ENCODE peak calls at places on chromosomes 5 and 9, in five cellular contexts. Y is MCF 10A, V is ureter, D is HTR-8/SVneo, I is gastrocnemius medialis. G is an unnamed sample.

GRCh38 chr5:99590806-99591205 is 662.0 kb upstream of the CHD1 start:
- DNase-seq in Y (no peak), V (no peak), D (no peak), I (no peak), G (no peak)

GRCh38 chr5:156534906-156535305 is 207.9 kb downstream of the SGCD start:
- DNase-seq in Y (no peak), V (no peak), D (no peak), I (no peak), G (no peak)

GRCh38 chr5:98275980-98276379 is 497.5 kb upstream of the RGMB start:
- DNase-seq in Y (no peak), V (no peak), D (no peak), I (no peak), G (no peak)

GRCh38 chr5:172582940-172583339 is 58.1 kb upstream of the NEURL1B start:
- DNase-seq in Y (no peak), V (no peak), D (no peak), I (no peak), G (no peak)

GRCh38 chr9:93654351-93654961 is 78.1 kb downstream of the PHF2 start:
- DNase-seq in Y (no peak), V (no peak), D (no peak), I (no peak), G (no peak)

GRCh38 chr9:94805585-94805984 is 79.1 kb downstream of the AOPEP start:
- DNase-seq in Y (peak; percentile 93), V (peak; percentile 72), D (peak; percentile 29), I (no peak), G (no peak)

GRCh38 chr5:122313001-122313402 is 965 bp downstream of the SNCAIP start:
- DNase-seq in Y (peak; percentile 45), V (no peak), D (no peak), I (no peak), G (no peak)

GRCh38 chr5:143624465-143624864 is 187.5 kb upstream of the HMHB1 start:
- DNase-seq in Y (no peak), V (no peak), D (no peak), I (no peak), G (peak; percentile 66)

GRCh38 chr9:29945012-29945411 is 2371.7 kb upstream of the C9orf72 start:
- DNase-seq in Y (peak; percentile 19), V (no peak), D (no peak), I (no peak), G (no peak)

GRCh38 chr9:129481824-129482511 is 138.9 kb downstream of the C9orf50 start:
- DNase-seq in Y (peak; percentile 38), V (peak; percentile 51), D (peak; percentile 15), I (no peak), G (no peak)

GRCh38 chr9:80874276-80874675 is 815.1 kb downstream of the TLE1 start:
- DNase-seq in Y (peak; percentile 4), V (no peak), D (peak; percentile 4), I (no peak), G (no peak)

GRCh38 chr9:107749787-107750444 is 260.3 kb upstream of the KLF4 start:
- DNase-seq in Y (peak; percentile 98), V (peak; percentile 90), D (peak; percentile 83), I (peak; percentile 90), G (no peak)

GRCh38 chr5:140324834-140325195 is 21.6 kb downstream of the HBEGF start:
- DNase-seq in Y (no peak), V (no peak), D (no peak), I (no peak), G (peak; percentile 78)

GRCh38 chr5:74499236-74499635 is 141.3 kb downstream of the ENC1 start:
- DNase-seq in Y (no peak), V (no peak), D (no peak), I (no peak), G (no peak)

GRCh38 chr9:124768778-124769350 is 2.2 kb downstream of the NR6A1 start:
- DNase-seq in Y (no peak), V (no peak), D (no peak), I (no peak), G (no peak)

GRCh38 chr5:139023276-139023675 is 148.1 kb upstream of the LRRTM2 start:
- DNase-seq in Y (no peak), V (no peak), D (no peak), I (no peak), G (no peak)

GRCh38 chr5:40361378-40361777 is 318.3 kb upstream of the PTGER4 start:
- DNase-seq in Y (no peak), V (no peak), D (no peak), I (no peak), G (no peak)

GRCh38 chr9:115922441-115922840 is 231.2 kb upstream of the PAPPA start:
- DNase-seq in Y (no peak), V (no peak), D (no peak), I (no peak), G (no peak)

GRCh38 chr9:88322906-88323566 is 65.2 kb upstream of the SPIN1 start:
- DNase-seq in Y (no peak), V (no peak), D (no peak), I (no peak), G (no peak)

GRCh38 chr5:452856-453710 is 10.1 kb downstream of the EXOC3 start:
- DNase-seq in Y (no peak), V (no peak), D (no peak), I (no peak), G (no peak)

GRCh38 chr9:133842174-133842573 is 104.0 kb upstream of the SARDH start:
- DNase-seq in Y (no peak), V (no peak), D (no peak), I (no peak), G (no peak)

GRCh38 chr5:112136773-112137172 is 282.3 kb downstream of the EPB41L4A start:
- DNase-seq in Y (no peak), V (no peak), D (no peak), I (no peak), G (no peak)

G was measured in esophagus muscularis mucosa.